ENCODE peak calls at places on chromosomes 7 and 10, in five cellular contexts. One of them, this sample, is unnamed.

GRCh38 chr7:36784991-36785940 is 61.0 kb upstream of the AOAH start:
- DNase-seq in WTC11: no peak
- DNase-seq in stimulated activated CD4-positive, alpha-beta T cell treated with anti-CD3 and anti-CD28 coated beads, Interleukin-2, amount 100 ng/mL, for 24 hours: peak
- DNase-seq in activated CD4-positive, CD25-positive, alpha-beta regulatory T cell: no peak
- DNase-seq in HFF-Myc: no peak
- DNase-seq in this sample: no peak

GRCh38 chr7:25774675-25775074 is 377.3 kb upstream of the NFE2L3 start:
- DNase-seq in WTC11: no peak
- DNase-seq in stimulated activated CD4-positive, alpha-beta T cell treated with anti-CD3 and anti-CD28 coated beads, Interleukin-2, amount 100 ng/mL, for 24 hours: no peak
- DNase-seq in activated CD4-positive, CD25-positive, alpha-beta regulatory T cell: no peak
- DNase-seq in HFF-Myc: no peak
- DNase-seq in this sample: no peak

GRCh38 chr7:134476044-134476443 is 17.1 kb upstream of the AKR1B1 start:
- DNase-seq in WTC11: no peak
- DNase-seq in stimulated activated CD4-positive, alpha-beta T cell treated with anti-CD3 and anti-CD28 coated beads, Interleukin-2, amount 100 ng/mL, for 24 hours: no peak
- DNase-seq in activated CD4-positive, CD25-positive, alpha-beta regulatory T cell: no peak
- DNase-seq in HFF-Myc: no peak
- DNase-seq in this sample: no peak

GRCh38 chr10:3421537-3422257 is 249.1 kb upstream of the PITRM1 start:
- DNase-seq in WTC11: no peak
- DNase-seq in stimulated activated CD4-positive, alpha-beta T cell treated with anti-CD3 and anti-CD28 coated beads, Interleukin-2, amount 100 ng/mL, for 24 hours: no peak
- DNase-seq in activated CD4-positive, CD25-positive, alpha-beta regulatory T cell: no peak
- DNase-seq in HFF-Myc: no peak
- DNase-seq in this sample: peak

GRCh38 chr7:2967705-2968104 is 76.0 kb downstream of the CARD11 start:
- DNase-seq in WTC11: no peak
- DNase-seq in stimulated activated CD4-positive, alpha-beta T cell treated with anti-CD3 and anti-CD28 coated beads, Interleukin-2, amount 100 ng/mL, for 24 hours: no peak
- DNase-seq in activated CD4-positive, CD25-positive, alpha-beta regulatory T cell: no peak
- DNase-seq in HFF-Myc: no peak
- DNase-seq in this sample: peak

GRCh38 chr10:95445223-95445836 is 115.8 kb downstream of the SORBS1 start:
- DNase-seq in WTC11: no peak
- DNase-seq in stimulated activated CD4-positive, alpha-beta T cell treated with anti-CD3 and anti-CD28 coated beads, Interleukin-2, amount 100 ng/mL, for 24 hours: no peak
- DNase-seq in activated CD4-positive, CD25-positive, alpha-beta regulatory T cell: no peak
- DNase-seq in HFF-Myc: peak
- DNase-seq in this sample: no peak

GRCh38 chr7:106484562-106484961 is 176.4 kb downstream of the CCDC71L start:
- DNase-seq in WTC11: no peak
- DNase-seq in stimulated activated CD4-positive, alpha-beta T cell treated with anti-CD3 and anti-CD28 coated beads, Interleukin-2, amount 100 ng/mL, for 24 hours: no peak
- DNase-seq in activated CD4-positive, CD25-positive, alpha-beta regulatory T cell: no peak
- DNase-seq in HFF-Myc: peak
- DNase-seq in this sample: no peak

GRCh38 chr10:2990764-2991163 is 76.6 kb upstream of the PFKP start:
- DNase-seq in WTC11: no peak
- DNase-seq in stimulated activated CD4-positive, alpha-beta T cell treated with anti-CD3 and anti-CD28 coated beads, Interleukin-2, amount 100 ng/mL, for 24 hours: no peak
- DNase-seq in activated CD4-positive, CD25-positive, alpha-beta regulatory T cell: no peak
- DNase-seq in HFF-Myc: no peak
- DNase-seq in this sample: peak

GRCh38 chr7:5652118-5652517 is 129.3 kb downstream of the RNF216 start:
- DNase-seq in WTC11: no peak
- DNase-seq in stimulated activated CD4-positive, alpha-beta T cell treated with anti-CD3 and anti-CD28 coated beads, Interleukin-2, amount 100 ng/mL, for 24 hours: no peak
- DNase-seq in activated CD4-positive, CD25-positive, alpha-beta regulatory T cell: no peak
- DNase-seq in HFF-Myc: no peak
- DNase-seq in this sample: no peak

GRCh38 chr7:31545549-31545948 is 31.7 kb downstream of the ITPRID1 start:
- DNase-seq in WTC11: no peak
- DNase-seq in stimulated activated CD4-positive, alpha-beta T cell treated with anti-CD3 and anti-CD28 coated beads, Interleukin-2, amount 100 ng/mL, for 24 hours: no peak
- DNase-seq in activated CD4-positive, CD25-positive, alpha-beta regulatory T cell: no peak
- DNase-seq in HFF-Myc: no peak
- DNase-seq in this sample: no peak

GRCh38 chr7:118372530-118372929 is 148.0 kb downstream of the ANKRD7 start:
- DNase-seq in WTC11: no peak
- DNase-seq in stimulated activated CD4-positive, alpha-beta T cell treated with anti-CD3 and anti-CD28 coated beads, Interleukin-2, amount 100 ng/mL, for 24 hours: no peak
- DNase-seq in activated CD4-positive, CD25-positive, alpha-beta regulatory T cell: no peak
- DNase-seq in HFF-Myc: no peak
- DNase-seq in this sample: no peak

GRCh38 chr10:108598831-108599230 is 1324.5 kb downstream of the XPNPEP1 start:
- DNase-seq in WTC11: no peak
- DNase-seq in stimulated activated CD4-positive, alpha-beta T cell treated with anti-CD3 and anti-CD28 coated beads, Interleukin-2, amount 100 ng/mL, for 24 hours: no peak
- DNase-seq in activated CD4-positive, CD25-positive, alpha-beta regulatory T cell: no peak
- DNase-seq in HFF-Myc: no peak
- DNase-seq in this sample: peak